ENCODE peak calls at places on chromosomes 11 and 22, in seven cellular contexts. N is stomach, V is heart right ventricle, B is Peyer's patch, W is mucosa of descending colon, S is foreskin keratinocyte, E is neural crest cell. O is an unnamed sample.

GRCh38 chr11:34004226-34004625 is 47.3 kb upstream of the CAPRIN1 start:
- DNase-seq in N (no peak), V (no peak), B (no peak), W (no peak), S (no peak), E (no peak), O (no peak)

GRCh38 chr11:2802389-2803185 is 83.0 kb downstream of the CDKN1C start:
- DNase-seq in N (peak), V (peak), B (peak), W (peak), S (no peak), E (no peak), O (peak)

GRCh38 chr11:62390727-62391126 is 28.1 kb upstream of the SCGB1A1 start:
- DNase-seq in N (no peak), V (no peak), B (no peak), W (no peak), S (no peak), E (no peak), O (no peak)

GRCh38 chr11:119729581-119730346 is 764 bp upstream of the NECTIN1 start:
- DNase-seq in N (peak), V (peak), B (peak), W (peak), S (no peak), E (no peak), O (peak)

GRCh38 chr11:119910056-119910455 is 181.1 kb upstream of the NECTIN1 start:
- DNase-seq in N (peak), V (no peak), B (no peak), W (peak), S (no peak), E (no peak), O (no peak)

GRCh38 chr22:36279219-36279666 is 26.3 kb downstream of the APOL1 start:
- DNase-seq in N (no peak), V (no peak), B (no peak), W (no peak), S (no peak), E (no peak), O (no peak)

GRCh38 chr22:42752230-42752746 is 31.6 kb upstream of the A4GALT start:
- DNase-seq in N (no peak), V (no peak), B (no peak), W (no peak), S (no peak), E (no peak), O (no peak)

GRCh38 chr11:69359735-69360470 is 65.9 kb downstream of the MYEOV start:
- DNase-seq in N (no peak), V (no peak), B (no peak), W (no peak), S (no peak), E (no peak), O (no peak)

GRCh38 chr11:125637840-125638239 is 12.9 kb downstream of the CHEK1 start:
- DNase-seq in N (no peak), V (no peak), B (no peak), W (no peak), S (no peak), E (no peak), O (no peak)

GRCh38 chr11:12531020-12531419 is 143.2 kb upstream of the TEAD1 start:
- DNase-seq in N (no peak), V (no peak), B (no peak), W (no peak), S (no peak), E (no peak), O (no peak)